ENCODE peak calls at places on chromosomes 1 and 21, in eight cellular contexts. V is brain microvascular endothelial cell; R is body of pancreas; X is fibroblast of lung; P is CD8-positive, alpha-beta T cell; T is pancreas; S is tibial artery; U is CD8-positive, alpha-beta memory T cell. K is an unnamed sample.

GRCh38 chr1:43238104-43238503 is 31.7 kb upstream of the TMEM125 start:
- DNase-seq in V (peak; percentile 62), R (peak; percentile 85), X (peak; percentile 72), P (no peak), T (no peak), S (peak; percentile 56), U (no peak), K (peak; percentile 15)

GRCh38 chr21:33855190-33855589 is 60.4 kb downstream of the ATP5PO start:
- DNase-seq in V (no peak), R (no peak), X (no peak), P (no peak), T (no peak), S (no peak), U (no peak), K (no peak)

GRCh38 chr1:167819849-167820683 is 93.9 kb downstream of the ADCY10 start:
- DNase-seq in V (peak; percentile 95), R (peak; percentile 75), X (peak; percentile 89), P (no peak), T (peak; percentile 86), S (peak; percentile 76), U (no peak), K (peak; percentile 75)

GRCh38 chr1:214044438-214045214 is 56.9 kb downstream of the PROX1 start:
- DNase-seq in V (no peak), R (peak; percentile 51), X (no peak), P (no peak), T (no peak), S (no peak), U (no peak), K (no peak)

GRCh38 chr1:225430301-225430700 is 2.5 kb upstream of the LBR start:
- DNase-seq in V (no peak), R (no peak), X (no peak), P (no peak), T (no peak), S (no peak), U (no peak), K (no peak)

GRCh38 chr1:3166206-3166918 is 97.4 kb downstream of the PRDM16 start:
- DNase-seq in V (no peak), R (no peak), X (no peak), P (no peak), T (no peak), S (no peak), U (no peak), K (no peak)

GRCh38 chr1:97365026-97365425 is 555.8 kb downstream of the DPYD start:
- DNase-seq in V (no peak), R (no peak), X (no peak), P (no peak), T (no peak), S (no peak), U (no peak), K (peak; percentile 28)

GRCh38 chr1:180953291-180953747 is 40.6 kb downstream of the KIAA1614 start:
- DNase-seq in V (no peak), R (peak; percentile 81), X (no peak), P (no peak), T (peak; percentile 78), S (no peak), U (no peak), K (peak; percentile 55)

GRCh38 chr1:27561126-27561899 is 42.6 kb downstream of the AHDC1 start:
- DNase-seq in V (no peak), R (peak; percentile 11), X (peak; percentile 36), P (no peak), T (no peak), S (no peak), U (no peak), K (no peak)

GRCh38 chr1:25773441-25774125 is 26.4 kb upstream of the SELENON start:
- DNase-seq in V (no peak), R (peak; percentile 84), X (no peak), P (no peak), T (peak; percentile 73), S (no peak), U (no peak), K (no peak)

GRCh38 chr1:52727114-52727586 is 897 bp downstream of the ZYG11B start:
- DNase-seq in V (no peak), R (no peak), X (no peak), P (no peak), T (no peak), S (no peak), U (no peak), K (no peak)

GRCh38 chr1:156615946-156616345 is 3.3 kb upstream of the HAPLN2 start:
- DNase-seq in V (no peak), R (no peak), X (no peak), P (no peak), T (no peak), S (no peak), U (no peak), K (no peak)
- H3K27ac ChIP-seq in V (no peak overlapping the region), R (no peak overlapping the region), X (no peak overlapping the region), P (no peak overlapping the region), T (no peak overlapping the region), S (peak overlapping the region; percentile 74), U (no peak overlapping the region), K (no peak overlapping the region)

GRCh38 chr1:82565546-82565945 is 764.8 kb downstream of the ADGRL2 start:
- DNase-seq in V (peak; percentile 82), R (peak; percentile 13), X (peak; percentile 57), P (no peak), T (no peak), S (no peak), U (no peak), K (peak; percentile 76)
- H3K27ac ChIP-seq in V (peak overlapping the region; percentile 71), R (no peak overlapping the region), X (no peak overlapping the region), P (no peak overlapping the region), T (no peak overlapping the region), S (no peak overlapping the region), U (no peak overlapping the region), K (no peak overlapping the region)

GRCh38 chr21:29155118-29155932 is 24.9 kb downstream of the MAP3K7CL start:
- DNase-seq in V (peak; percentile 84), R (peak; percentile 24), X (peak; percentile 79), P (no peak), T (no peak), S (peak; percentile 56), U (no peak), K (peak; percentile 55)
- H3K27ac ChIP-seq in V (peak overlapping the region; percentile 67), R (no peak overlapping the region), X (peak overlapping the region; percentile 69), P (no peak overlapping the region), T (no peak overlapping the region), S (peak overlapping the region; percentile 79), U (no peak overlapping the region), K (peak overlapping the region; percentile 28)

DNA sequence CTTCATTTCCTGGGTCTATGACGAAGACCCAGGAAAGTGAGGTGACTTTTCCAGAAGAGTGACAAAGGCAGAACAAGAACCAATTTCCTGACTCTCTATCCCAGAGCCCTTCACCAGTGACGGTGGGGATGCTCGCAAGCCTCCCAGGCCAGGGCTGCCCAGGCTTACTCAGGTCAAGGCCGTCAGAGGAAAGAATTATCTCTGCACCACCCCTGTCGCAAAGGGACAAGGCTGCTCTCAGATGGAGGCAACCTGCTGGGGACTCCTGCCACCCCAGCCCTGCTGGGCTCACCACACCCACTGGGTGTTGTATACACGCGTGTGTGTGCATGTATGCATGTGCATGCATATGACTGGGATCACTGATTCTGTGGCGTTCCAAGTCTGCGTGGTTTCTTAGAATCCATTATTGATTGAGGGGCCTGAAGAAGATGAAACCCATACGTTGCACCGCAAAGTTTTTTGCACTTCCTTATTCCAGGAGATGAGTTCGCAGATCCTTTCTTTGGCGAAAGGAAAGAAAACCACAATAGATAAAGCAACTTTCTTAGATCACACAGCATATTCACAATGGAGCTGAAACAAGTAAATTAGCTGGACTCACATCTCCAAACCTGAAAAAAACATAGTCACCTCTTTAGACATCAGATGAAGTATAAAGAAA is 255.8 kb downstream of the RHOU start:
- DNase-seq in V (no peak), R (no peak), X (no peak), P (no peak), T (no peak), S (no peak), U (no peak), K (no peak)
- H3K27ac ChIP-seq in V (no peak overlapping the region), R (no peak overlapping the region), X (no peak overlapping the region), P (no peak overlapping the region), T (no peak overlapping the region), S (no peak overlapping the region), U (no peak overlapping the region), K (no peak overlapping the region)

DNA sequence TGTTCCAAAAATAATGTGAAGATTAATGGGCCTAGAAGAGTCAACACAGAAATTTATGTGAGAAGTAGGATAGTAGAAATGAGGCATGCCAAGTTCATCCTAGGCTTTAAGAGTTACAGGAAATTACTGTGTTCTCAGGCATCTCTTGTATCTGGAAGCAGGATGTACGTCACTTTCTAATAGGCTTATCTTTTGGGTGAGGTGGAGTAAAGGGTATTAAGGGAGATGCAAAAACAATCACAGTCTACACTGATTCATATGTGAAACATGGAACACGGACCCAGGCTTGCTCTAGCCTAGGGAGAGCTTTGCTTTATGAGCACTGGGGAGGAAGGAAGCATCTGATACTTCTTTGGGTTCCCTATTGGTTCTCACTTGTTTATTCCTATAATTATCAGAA is 84.5 kb upstream of the RGS4 start:
- DNase-seq in V (peak; percentile 89), R (no peak), X (peak; percentile 24), P (no peak), T (no peak), S (no peak), U (no peak), K (peak; percentile 79)
- H3K27ac ChIP-seq in V (peak overlapping the region; percentile 99), R (no peak overlapping the region), X (no peak overlapping the region), P (no peak overlapping the region), T (no peak overlapping the region), S (no peak overlapping the region), U (no peak overlapping the region), K (peak overlapping the region; percentile 29)

K was measured in foreskin keratinocyte.